ENCODE peak calls at places on chromosomes 2 and 18, in nine cellular contexts. I is A673; S is CD8-positive, alpha-beta T cell; B is Karpas-422; T is heart right ventricle; C is fibroblast of villous mesenchyme; Q is A549; H is uterus; O is H7. Y is an unnamed sample.

GRCh38 chr18:73924836-73925235 is 222.8 kb downstream of the FBXO15 start:
- DNase-seq in H (no peak), B (no peak), O (no peak), C (no peak), I (no peak), Q (no peak), T (no peak), S (no peak), Y (no peak)

GRCh38 chr2:105820691-105821090 is 76.0 kb downstream of the NCK2 start:
- DNase-seq in B (no peak), H (no peak), Q (no peak), T (no peak), O (no peak), C (peak), S (no peak), I (no peak), Y (no peak)

GRCh38 chr2:225797394-225797793 is 397.9 kb downstream of the NYAP2 start:
- DNase-seq in H (no peak), C (peak), Q (peak), O (no peak), S (no peak), B (no peak), I (no peak), T (no peak), Y (peak)

GRCh38 chr2:147231607-147232006 is 613.2 kb upstream of the ACVR2A start:
- DNase-seq in T (no peak), Q (no peak), H (no peak), O (no peak), S (no peak), B (no peak), I (no peak), C (no peak), Y (no peak)

GRCh38 chr2:46643493-46643892 is 164.1 kb downstream of the TMEM247 start:
- DNase-seq in I (peak), Q (peak), S (no peak), C (no peak), B (peak), H (no peak), T (no peak), O (no peak), Y (no peak)

GRCh38 chr2:226995625-226996041 is 159.8 kb downstream of the RHBDD1 start:
- DNase-seq in H (no peak), I (no peak), O (no peak), B (no peak), Q (peak), C (peak), T (peak), S (no peak), Y (peak)

GRCh38 chr2:68828887-68829708 is 42.1 kb downstream of the BMP10 start:
- DNase-seq in O (peak), H (peak), C (peak), T (peak), Q (peak), S (peak), B (peak), I (peak), Y (peak)

GRCh38 chr18:12008181-12008767 is 27.0 kb downstream of the IMPA2 start:
- DNase-seq in O (no peak), T (no peak), H (no peak), C (no peak), S (no peak), Q (no peak), I (no peak), B (no peak), Y (no peak)

GRCh38 chr2:33086400-33087015 is 139.8 kb downstream of the LTBP1 start:
- DNase-seq in I (peak), Q (peak), C (peak), O (no peak), H (no peak), B (no peak), S (no peak), T (peak), Y (peak)

GRCh38 chr2:128477026-128477820 is 158.6 kb upstream of the HS6ST1 start:
- DNase-seq in O (no peak), S (no peak), T (no peak), C (no peak), B (no peak), I (no peak), H (no peak), Q (no peak), Y (no peak)

GRCh38 chr18:48376934-48377333 is 32.2 kb downstream of the ZBTB7C start:
- DNase-seq in B (no peak), T (no peak), H (no peak), O (no peak), I (no peak), S (no peak), C (no peak), Q (no peak), Y (no peak)

GRCh38 chr2:73214120-73215035 is at the start of gene SMYD5:
- DNase-seq in S (peak), I (peak), O (peak), B (peak), C (peak), H (peak), Q (peak), T (peak), Y (peak)

GRCh38 chr2:138470941-138471340 is 30.6 kb upstream of the SPOPL start:
- DNase-seq in B (no peak), S (no peak), Q (no peak), I (no peak), T (no peak), H (no peak), O (no peak), C (no peak), Y (no peak)

DNA sequence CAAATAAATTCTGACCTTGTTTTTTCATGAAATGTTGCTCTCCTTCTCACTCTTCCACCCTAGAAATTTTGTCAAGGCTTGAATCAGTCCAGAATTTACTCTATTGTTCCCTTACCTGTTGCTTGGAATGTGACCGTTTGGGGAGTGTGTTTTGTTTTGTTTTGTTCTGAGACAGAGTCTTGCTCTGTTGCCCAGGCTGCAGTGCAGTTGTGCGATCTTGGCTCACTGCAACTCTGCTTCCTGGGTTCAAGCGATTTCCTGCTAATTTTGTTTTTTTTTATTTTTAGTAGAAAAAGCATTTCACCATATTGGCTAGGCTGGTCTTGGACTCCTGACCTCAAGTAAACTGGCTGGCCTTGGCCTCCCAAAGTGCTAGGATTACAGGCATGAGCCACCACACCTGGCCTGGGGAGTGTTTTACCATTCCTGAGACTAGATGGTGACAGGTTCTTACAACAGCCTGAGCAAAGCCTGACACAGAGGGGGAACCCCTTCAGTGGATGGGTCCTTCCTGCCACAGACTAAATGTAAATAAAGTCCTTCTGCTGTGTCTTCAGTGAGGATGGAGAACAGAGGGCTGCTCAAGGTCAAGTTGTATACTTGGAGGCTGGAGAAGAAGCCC is 52.0 kb downstream of the HAUS1 start:
- DNase-seq in T (no peak), Q (no peak), B (no peak), C (no peak), H (no peak), O (no peak), S (peak), I (no peak), Y (no peak)
- H3K4me3 ChIP-seq in T (no peak), Q (no peak), B (no peak), C (no peak), H (no peak), O (no peak), S (peak), I (no peak), Y (no peak)

DNA sequence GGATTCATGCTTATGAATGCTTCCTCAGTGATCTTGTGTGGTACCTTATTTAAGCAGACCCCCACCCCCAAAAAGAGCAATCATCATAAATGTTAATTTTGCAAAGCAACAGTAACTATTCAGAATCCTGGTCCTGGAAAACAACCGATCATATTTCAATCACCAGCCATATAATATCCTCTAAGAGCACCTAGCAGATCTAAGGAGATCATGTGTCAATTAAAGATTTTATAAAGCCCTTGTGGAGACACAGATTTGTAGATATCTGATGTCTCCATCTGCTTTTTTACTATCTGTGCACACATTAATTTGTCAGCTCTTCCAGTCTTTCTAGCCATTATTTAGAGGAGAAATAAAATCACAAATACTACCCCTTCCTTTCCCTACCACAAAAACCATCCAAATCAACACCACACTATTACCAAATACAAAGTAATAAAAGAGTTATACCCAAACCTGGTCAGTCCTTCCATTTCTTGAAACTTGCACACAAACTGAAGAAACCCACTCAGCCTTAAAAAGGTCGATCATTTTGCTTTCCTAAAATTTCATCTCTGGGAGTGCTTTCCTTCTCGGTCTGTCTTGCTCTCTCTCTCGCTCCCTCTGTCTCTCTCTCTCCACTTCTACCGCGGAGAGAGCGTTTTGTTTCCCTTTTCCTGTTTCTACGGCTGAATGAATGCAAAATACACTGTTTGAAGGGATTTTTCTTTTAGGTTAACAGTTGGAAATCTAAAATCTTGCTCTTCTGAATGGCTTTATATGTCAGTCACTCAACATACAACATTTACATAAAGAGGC is 423.9 kb downstream of the TGIF1 start:
- DNase-seq in O (no peak), C (no peak), S (no peak), I (peak), T (no peak), B (no peak), H (no peak), Q (no peak), Y (no peak)
- H3K4me3 ChIP-seq in O (no peak), C (no peak), S (no peak), I (peak), T (no peak), B (no peak), H (no peak), Q (no peak), Y (no peak)

GRCh38 chr2:131674174-131674507 is 146.5 kb downstream of the CCDC74A start:
- DNase-seq in Q (no peak), C (no peak), B (no peak), H (no peak), O (no peak), I (no peak), T (no peak), S (no peak), Y (no peak)

GRCh38 chr2:131673400-131674173 is 145.9 kb downstream of the CCDC74A start:
- DNase-seq in B (peak), T (peak), I (peak), C (peak), O (peak), H (peak), Q (peak), S (peak), Y (peak)
- H3K4me3 ChIP-seq in B (no peak), T (no peak), I (peak), C (peak), O (peak), H (peak), Q (peak), S (peak), Y (peak)

DNA sequence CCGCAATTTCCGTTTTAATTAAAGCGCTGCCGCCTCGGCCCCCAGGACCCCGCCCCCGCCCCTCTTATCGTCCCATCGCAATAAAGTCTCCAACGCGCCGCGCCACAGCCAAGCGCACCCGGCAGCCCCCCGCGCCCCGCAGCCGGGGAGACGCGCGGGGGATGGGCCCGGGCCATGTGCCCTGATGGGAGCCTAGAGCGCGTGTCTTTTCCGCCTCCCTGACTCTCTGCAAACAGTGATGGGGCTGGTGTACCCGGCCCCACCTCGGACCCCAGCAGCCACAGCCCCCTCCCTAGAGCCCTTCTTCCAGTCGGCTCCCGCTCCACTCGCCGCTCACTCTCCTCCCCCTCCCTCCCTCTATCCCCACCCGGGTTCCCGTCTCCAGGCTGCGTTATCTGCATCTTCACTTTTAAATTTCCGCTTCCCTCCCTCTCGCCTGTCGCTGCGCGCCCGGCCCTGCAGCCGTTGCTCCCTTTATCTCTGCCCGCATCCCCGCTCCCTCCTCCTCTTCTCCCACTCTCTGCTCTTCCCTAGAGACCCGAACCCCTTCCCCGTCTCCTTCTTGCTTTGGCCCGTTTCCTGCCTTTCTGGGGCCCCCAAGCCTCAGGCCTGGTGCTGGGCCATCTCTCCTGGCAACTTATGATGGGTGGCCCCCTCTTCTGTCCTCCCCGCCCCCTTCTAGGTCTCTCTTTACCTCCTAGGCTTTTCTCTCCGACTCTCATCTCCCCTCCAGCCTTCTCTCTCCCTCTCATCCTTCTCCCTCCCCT is 524 bp upstream of the FEV start:
- DNase-seq in C (no peak), S (no peak), O (peak), H (no peak), T (no peak), B (no peak), I (no peak), Q (no peak), Y (no peak)
- H3K4me3 ChIP-seq in C (no peak), S (no peak), O (peak), H (no peak), T (peak), B (no peak), I (peak), Q (peak), Y (no peak)

GRCh38 chr2:34602262-34602661 is 1003.2 kb upstream of the FAM98A start:
- DNase-seq in T (no peak), S (no peak), O (no peak), C (no peak), B (no peak), Q (no peak), I (no peak), H (no peak), Y (no peak)
- H3K4me3 ChIP-seq in T (no peak), S (no peak), O (no peak), C (no peak), B (no peak), Q (no peak), I (no peak), H (no peak), Y (no peak)

GRCh38 chr2:172431428-172431827 is 4.0 kb downstream of the ITGA6 start:
- DNase-seq in C (no peak), T (peak), S (no peak), O (no peak), B (no peak), I (no peak), Q (no peak), H (peak), Y (no peak)

GRCh38 chr2:172429351-172429968 is 2.1 kb downstream of the ITGA6 start:
- DNase-seq in S (no peak), I (no peak), T (no peak), O (no peak), B (no peak), C (peak), H (no peak), Q (no peak), Y (no peak)

GRCh38 chr2:172430671-172431070 is 3.3 kb downstream of the ITGA6 start:
- DNase-seq in Q (no peak), O (no peak), H (no peak), C (no peak), I (no peak), T (no peak), S (no peak), B (no peak), Y (no peak)

GRCh38 chr2:172428841-172429173 is 1.4 kb downstream of the ITGA6 start:
- DNase-seq in T (no peak), H (no peak), I (no peak), S (no peak), C (peak), Q (no peak), O (no peak), B (no peak), Y (no peak)

GRCh38 chr2:172430027-172430426 is 2.6 kb downstream of the ITGA6 start:
- DNase-seq in Q (no peak), I (no peak), O (no peak), H (no peak), T (no peak), S (no peak), B (no peak), C (no peak), Y (no peak)
- H3K4me3 ChIP-seq in Q (no peak), I (no peak), O (no peak), H (peak), T (peak), S (peak), B (no peak), C (no peak), Y (no peak)

DNA sequence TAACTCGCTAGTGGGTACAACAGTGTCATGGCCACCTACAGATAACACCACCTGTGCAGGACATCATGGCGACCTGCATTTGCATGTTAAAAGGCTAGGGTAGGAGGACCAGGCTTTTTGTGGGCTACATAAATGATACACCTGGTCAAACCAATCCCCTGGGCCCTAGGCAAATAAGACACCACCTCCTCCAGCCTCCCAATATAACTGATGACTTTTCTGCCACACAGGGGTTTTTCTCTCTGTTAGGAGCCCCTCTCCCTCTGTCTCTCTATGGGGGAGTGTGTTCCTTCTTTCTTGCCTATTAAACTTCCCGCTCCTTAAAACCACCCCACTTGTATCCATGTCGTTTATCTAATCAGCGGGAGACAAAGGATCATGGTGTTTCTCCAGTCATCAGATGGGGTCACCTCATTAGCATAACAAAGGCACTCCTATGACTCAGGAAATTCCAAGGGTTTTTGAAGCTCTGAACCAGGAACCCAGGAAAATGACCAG is 10.8 kb upstream of the BUB1 start:
- DNase-seq in O (peak), S (no peak), I (peak), H (no peak), C (no peak), B (no peak), T (no peak), Q (no peak), Y (no peak)
- H3K4me3 ChIP-seq in O (peak), S (no peak), I (no peak), H (no peak), C (no peak), B (no peak), T (no peak), Q (no peak), Y (no peak)

GRCh38 chr2:230868151-230868946 is 3.6 kb downstream of the ITM2C start:
- DNase-seq in O (peak), B (no peak), Q (no peak), S (no peak), I (peak), C (no peak), T (no peak), H (no peak), Y (peak)
- H3K4me3 ChIP-seq in O (peak), B (no peak), Q (no peak), S (no peak), I (peak), C (no peak), T (no peak), H (no peak), Y (no peak)

GRCh38 chr2:238552226-238552625 is 125.5 kb downstream of the ASB1 start:
- DNase-seq in Q (no peak), S (no peak), T (no peak), H (no peak), I (no peak), O (no peak), C (no peak), B (no peak), Y (no peak)

GRCh38 chr2:238553159-238553558 is 126.4 kb downstream of the ASB1 start:
- DNase-seq in H (no peak), I (no peak), C (no peak), T (no peak), Q (no peak), O (no peak), S (no peak), B (no peak), Y (no peak)

GRCh38 chr2:238548902-238549462 is 122.3 kb downstream of the ASB1 start:
- DNase-seq in H (no peak), Q (no peak), I (no peak), C (no peak), O (no peak), T (no peak), B (no peak), S (no peak), Y (no peak)

GRCh38 chr2:238551091-238551490 is 124.4 kb downstream of the ASB1 start:
- DNase-seq in O (no peak), T (no peak), S (no peak), I (no peak), C (no peak), Q (no peak), H (no peak), B (no peak), Y (no peak)

GRCh38 chr2:238549866-238550265 is 123.1 kb downstream of the ASB1 start:
- DNase-seq in C (no peak), O (no peak), B (no peak), H (no peak), S (no peak), Q (no peak), T (no peak), I (no peak), Y (no peak)
- H3K4me3 ChIP-seq in C (no peak), O (no peak), B (no peak), H (no peak), S (no peak), Q (no peak), T (no peak), I (no peak), Y (no peak)

GRCh38 chr2:176324862-176325261 is 55.6 kb downstream of the MTX2 start:
- DNase-seq in B (no peak), C (no peak), T (no peak), O (no peak), Q (peak), I (no peak), H (no peak), S (no peak), Y (no peak)
- H3K4me3 ChIP-seq in B (no peak), C (no peak), T (no peak), O (no peak), Q (peak), I (no peak), H (no peak), S (no peak), Y (no peak)

Y was measured in fibroblast of pulmonary artery.